ENCODE peak calls at places on chromosomes 12 and 14, in nine cellular contexts. L, A, C, P, F, I, G, M and H are unnamed samples. For H3K4me1, the result is how much of the 10 kb centered on the place peaks cover.

GRCh38 chr14:102993523-102993922 is 63.8 kb downstream of the CDC42BPB start:
- DNase-seq in L (no peak), M (no peak), P (peak), A (no peak), F (no peak), C (no peak), I (no peak), G (peak), H (no peak)

GRCh38 chr14:33979613-33980276 is 28.9 kb upstream of the EGLN3 start:
- DNase-seq in P (no peak), F (no peak), A (no peak), C (no peak), G (no peak), I (no peak), M (no peak), L (no peak), H (no peak)

GRCh38 chr12:42756841-42757661 is 167.5 kb upstream of the PRICKLE1 start:
- DNase-seq in I (no peak), P (no peak), F (no peak), C (no peak), L (no peak), M (no peak), G (peak), A (peak), H (no peak)

GRCh38 chr14:68458840-68459469 is 333.9 kb downstream of the ZFP36L1 start:
- DNase-seq in L (no peak), G (peak), A (no peak), F (no peak), P (peak), C (peak), I (peak), M (no peak), H (peak)

GRCh38 chr12:4763549-4763948 is 43.3 kb downstream of the GALNT8 start:
- DNase-seq in A (peak), C (no peak), P (peak), M (no peak), G (peak), I (no peak), L (no peak), F (peak), H (no peak)

GRCh38 chr14:37048666-37049071 is 123.7 kb downstream of the SLC25A21 start:
- DNase-seq in C (no peak), G (peak), I (no peak), P (no peak), L (no peak), F (no peak), M (no peak), A (no peak), H (no peak)

GRCh38 chr14:60510976-60511599 is 2.1 kb downstream of the SIX6 start:
- DNase-seq in C (no peak), F (no peak), L (no peak), G (no peak), I (no peak), P (no peak), M (no peak), A (no peak), H (no peak)

GRCh38 chr12:96810057-96810456 is 97.0 kb upstream of the NEDD1 start:
- DNase-seq in A (no peak), P (no peak), G (no peak), F (no peak), M (no peak), I (no peak), C (no peak), L (no peak), H (no peak)

GRCh38 chr12:5492562-5492961 is 60.7 kb downstream of the NTF3 start:
- DNase-seq in A (no peak), C (no peak), G (no peak), P (no peak), M (no peak), L (no peak), F (no peak), I (no peak), H (no peak)

GRCh38 chr14:74364271-74364880 is 16.1 kb downstream of the VRTN start:
- DNase-seq in C (no peak), M (no peak), I (no peak), L (no peak), F (no peak), G (no peak), P (no peak), A (no peak), H (no peak)

GRCh38 chr14:56490379-56490778 is 89.2 kb upstream of the TMEM260 start:
- DNase-seq in C (no peak), A (peak), P (no peak), I (no peak), L (no peak), F (no peak), M (no peak), G (peak), H (no peak)

GRCh38 chr12:103852498-103852992 is 11.5 kb upstream of the NT5DC3 start:
- DNase-seq in G (peak), L (no peak), F (no peak), M (no peak), P (no peak), I (no peak), A (no peak), C (no peak), H (no peak)

GRCh38 chr12:92404259-92404894 is 258.7 kb upstream of the BTG1 start:
- DNase-seq in F (no peak), M (no peak), L (no peak), G (no peak), P (no peak), I (no peak), C (no peak), A (no peak), H (no peak)

GRCh38 chr12:52389313-52390207 is 4.1 kb upstream of the KRT84 start:
- DNase-seq in G (no peak), C (no peak), L (no peak), A (no peak), I (no peak), F (no peak), M (no peak), P (no peak), H (no peak)

GRCh38 chr12:48817957-48818830 is at the start of gene CACNB3:
- DNase-seq in I (peak), M (peak), L (peak), C (peak), P (peak), F (peak), A (peak), G (peak), H (peak)

GRCh38 chr14:45426685-45427282 is 173.8 kb upstream of the MIS18BP1 start:
- DNase-seq in F (no peak), M (no peak), P (no peak), A (peak), L (no peak), C (no peak), I (no peak), G (peak), H (no peak)

GRCh38 chr12:104501641-104502040 is 44.9 kb downstream of the CHST11 start:
- DNase-seq in L (no peak), C (no peak), P (no peak), A (no peak), I (no peak), G (no peak), F (no peak), M (no peak), H (no peak)

GRCh38 chr14:37329189-37330001 is 131.7 kb downstream of the MIPOL1 start:
- DNase-seq in I (no peak), G (no peak), P (no peak), F (no peak), C (no peak), A (no peak), L (no peak), M (no peak), H (no peak)

GRCh38 chr12:76337583-76337982 is 10.6 kb downstream of the BBS10 start:
- DNase-seq in A (no peak), F (no peak), G (peak), I (no peak), P (no peak), C (no peak), L (no peak), M (no peak), H (no peak)

GRCh38 chr12:795305-795704 is 42.9 kb downstream of the WNK1 start:
- DNase-seq in F (no peak), C (no peak), M (no peak), A (no peak), P (no peak), I (no peak), L (no peak), G (no peak), H (no peak)

GRCh38 chr14:94005324-94005723 is 8.2 kb downstream of the CCDC197 start:
- DNase-seq in I (no peak), A (no peak), G (no peak), M (no peak), P (no peak), F (no peak), C (no peak), L (no peak), H (no peak)
- TF ChIP-seq CTCF in I (no peak), A (peak), G (peak), M (peak), P (no peak), F (no peak), C (peak), L (peak), H (peak)

DNA sequence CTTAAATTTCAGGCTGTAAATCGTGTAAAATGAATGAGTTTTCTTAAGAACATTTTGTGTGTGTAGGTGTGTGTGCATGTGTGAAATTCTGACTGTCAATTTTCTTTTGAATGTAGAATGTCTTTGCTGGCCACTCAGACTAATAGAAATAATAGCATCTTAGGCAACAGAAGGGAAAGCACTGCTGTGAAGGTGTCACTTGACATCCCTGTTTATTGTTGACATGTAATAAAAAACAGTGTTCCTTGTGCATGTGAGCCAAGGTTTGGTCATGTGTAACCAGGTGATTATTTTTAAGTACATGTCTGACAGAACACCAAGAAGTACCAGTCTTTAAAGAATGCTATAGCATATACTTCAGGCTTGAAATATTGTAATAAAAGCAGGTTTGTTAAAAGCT is 457.4 kb upstream of the RGS6 start:
- DNase-seq in F (no peak), A (no peak), C (no peak), M (no peak), L (no peak), G (no peak), P (no peak), I (no peak), H (no peak)
- H3K4me1 ChIP-seq in F (under half), A (under half), C (under half), M (under half), L (under half), G (under half), P (under half), I (under half), H (under half)

DNA sequence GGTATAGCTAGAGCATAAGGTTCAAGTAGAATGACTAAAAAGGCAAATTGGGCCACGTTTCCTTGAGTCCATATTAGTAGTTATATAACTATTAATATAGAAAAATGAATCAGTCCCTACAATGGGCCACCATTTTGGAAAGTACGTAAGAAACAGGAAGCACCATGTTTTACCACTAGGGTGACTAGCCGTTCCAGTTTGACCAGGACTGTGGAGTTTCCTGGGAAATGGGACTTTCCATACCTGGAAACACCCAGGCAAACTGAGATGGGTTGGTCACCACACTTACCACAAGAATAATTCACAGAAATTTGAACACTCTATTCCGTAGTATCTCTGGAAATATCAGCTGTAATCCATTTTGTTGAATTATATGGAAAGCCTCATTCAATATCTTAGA is 2.1 kb upstream of the MAGOHB start:
- DNase-seq in C (no peak), P (no peak), M (no peak), F (no peak), I (no peak), L (no peak), G (no peak), A (no peak), H (no peak)
- TF ChIP-seq CTCF in C (no peak), P (no peak), M (no peak), F (no peak), I (no peak), L (no peak), G (no peak), A (no peak), H (no peak)

GRCh38 chr14:79781882-79782281 is 429.4 kb downstream of the DIO2 start:
- DNase-seq in L (no peak), G (peak), C (no peak), I (no peak), P (no peak), F (no peak), A (no peak), M (no peak), H (no peak)
- H3K4me1 ChIP-seq in L (under half), G (under half), C (under half), I (under half), P (under half), F (under half), A (under half), M (under half), H (under half)

DNA sequence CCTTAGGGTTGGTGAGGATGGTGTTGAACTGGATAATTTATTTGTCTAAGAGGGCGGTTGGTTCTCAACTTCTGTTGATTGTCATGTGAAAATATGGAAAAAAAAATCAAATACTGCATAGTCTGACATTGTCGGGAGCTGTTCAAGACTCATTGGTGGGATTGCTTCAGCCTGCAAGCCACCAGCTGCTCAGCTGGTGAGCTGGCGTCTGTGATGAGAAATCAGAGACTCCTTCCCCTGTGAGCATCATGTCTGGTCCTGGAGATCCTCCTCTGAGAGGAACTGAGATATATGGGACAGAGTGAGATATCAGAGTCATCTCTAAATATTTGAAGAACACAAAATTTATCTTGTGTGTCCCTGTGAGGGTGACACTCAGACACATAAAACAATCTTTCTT is 49.9 kb downstream of the TRIM9 start:
- DNase-seq in G (no peak), A (no peak), I (no peak), F (no peak), L (no peak), C (no peak), M (no peak), P (no peak), H (no peak)
- TF ChIP-seq CTCF in G (no peak), A (no peak), I (no peak), F (no peak), L (no peak), C (no peak), M (no peak), P (no peak), H (no peak)